ENCODE peak calls at places on chromosomes 4 and X, in six cellular contexts. One of them, this sample, is unnamed.

GRCh38 chr4:68655764-68656444 is 14.5 kb downstream of the UGT2B15 start:
- DNase-seq in CD8-positive, alpha-beta T cell: no peak
- DNase-seq in A549: no peak
- DNase-seq in omental fat pad: no peak
- DNase-seq in activated B cell treated with CpG ODN at 0.5 μM for 24 hours: no peak
- DNase-seq in kidney epithelial cell: peak
- DNase-seq in this sample: no peak

GRCh38 chr4:105162123-105162796 is 15.6 kb downstream of the TET2 start:
- DNase-seq in omental fat pad: no peak
- DNase-seq in kidney epithelial cell: no peak
- DNase-seq in activated B cell treated with CpG ODN at 0.5 μM for 24 hours: no peak
- DNase-seq in A549: no peak
- DNase-seq in CD8-positive, alpha-beta T cell: no peak
- DNase-seq in this sample: no peak

GRCh38 chrX:71941771-71942170 is 31.1 kb downstream of the NHSL2 start:
- DNase-seq in omental fat pad: no peak
- DNase-seq in kidney epithelial cell: no peak
- DNase-seq in A549: no peak
- DNase-seq in activated B cell treated with CpG ODN at 0.5 μM for 24 hours: no peak
- DNase-seq in CD8-positive, alpha-beta T cell: no peak
- DNase-seq in this sample: no peak

GRCh38 chr4:8260656-8261111 is 8.9 kb upstream of the HTRA3 start:
- DNase-seq in CD8-positive, alpha-beta T cell: no peak
- DNase-seq in A549: no peak
- DNase-seq in omental fat pad: no peak
- DNase-seq in kidney epithelial cell: no peak
- DNase-seq in activated B cell treated with CpG ODN at 0.5 μM for 24 hours: no peak
- DNase-seq in this sample: no peak

GRCh38 chr4:147683172-147683571 is 791 bp downstream of the PRMT9 start:
- DNase-seq in A549: no peak
- DNase-seq in kidney epithelial cell: no peak
- DNase-seq in activated B cell treated with CpG ODN at 0.5 μM for 24 hours: no peak
- DNase-seq in CD8-positive, alpha-beta T cell: no peak
- DNase-seq in omental fat pad: no peak
- DNase-seq in this sample: peak

GRCh38 chr4:56148428-56148827 is 199.7 kb downstream of the CEP135 start:
- DNase-seq in kidney epithelial cell: no peak
- DNase-seq in omental fat pad: no peak
- DNase-seq in CD8-positive, alpha-beta T cell: no peak
- DNase-seq in A549: no peak
- DNase-seq in activated B cell treated with CpG ODN at 0.5 μM for 24 hours: no peak
- DNase-seq in this sample: no peak

GRCh38 chr4:121676388-121677075 is 20.2 kb downstream of the ANXA5 start:
- DNase-seq in omental fat pad: no peak
- DNase-seq in CD8-positive, alpha-beta T cell: no peak
- DNase-seq in A549: no peak
- DNase-seq in kidney epithelial cell: no peak
- DNase-seq in activated B cell treated with CpG ODN at 0.5 μM for 24 hours: no peak
- DNase-seq in this sample: no peak

GRCh38 chrX:42276982-42277690 is 353.8 kb upstream of the CASK start:
- DNase-seq in activated B cell treated with CpG ODN at 0.5 μM for 24 hours: no peak
- DNase-seq in A549: no peak
- DNase-seq in omental fat pad: no peak
- DNase-seq in kidney epithelial cell: peak
- DNase-seq in CD8-positive, alpha-beta T cell: no peak
- DNase-seq in this sample: no peak

GRCh38 chr4:825969-826330 is at the start of gene CPLX1:
- DNase-seq in CD8-positive, alpha-beta T cell: no peak
- DNase-seq in A549: no peak
- DNase-seq in kidney epithelial cell: no peak
- DNase-seq in omental fat pad: no peak
- DNase-seq in activated B cell treated with CpG ODN at 0.5 μM for 24 hours: no peak
- DNase-seq in this sample: no peak

GRCh38 chr4:127400736-127401346 is 231.9 kb upstream of the INTU start:
- DNase-seq in activated B cell treated with CpG ODN at 0.5 μM for 24 hours: no peak
- DNase-seq in CD8-positive, alpha-beta T cell: no peak
- DNase-seq in A549: peak
- DNase-seq in kidney epithelial cell: peak
- DNase-seq in omental fat pad: no peak
- DNase-seq in this sample: no peak

GRCh38 chrX:20988118-20988517 is 386.1 kb upstream of the CNKSR2 start:
- DNase-seq in kidney epithelial cell: no peak
- DNase-seq in CD8-positive, alpha-beta T cell: no peak
- DNase-seq in activated B cell treated with CpG ODN at 0.5 μM for 24 hours: no peak
- DNase-seq in omental fat pad: no peak
- DNase-seq in A549: no peak
- DNase-seq in this sample: no peak

GRCh38 chr4:150817017-150817416 is 198.1 kb downstream of the LRBA start:
- DNase-seq in omental fat pad: no peak
- DNase-seq in A549: no peak
- DNase-seq in CD8-positive, alpha-beta T cell: no peak
- DNase-seq in kidney epithelial cell: no peak
- DNase-seq in activated B cell treated with CpG ODN at 0.5 μM for 24 hours: no peak
- DNase-seq in this sample: no peak

GRCh38 chr4:139633661-139634060 is 32.0 kb upstream of the MGST2 start:
- DNase-seq in A549: peak
- DNase-seq in CD8-positive, alpha-beta T cell: no peak
- DNase-seq in activated B cell treated with CpG ODN at 0.5 μM for 24 hours: no peak
- DNase-seq in kidney epithelial cell: no peak
- DNase-seq in omental fat pad: no peak
- DNase-seq in this sample: no peak

GRCh38 chr4:176084769-176085168 is 19.1 kb downstream of the WDR17 start:
- DNase-seq in CD8-positive, alpha-beta T cell: no peak
- DNase-seq in kidney epithelial cell: no peak
- DNase-seq in A549: no peak
- DNase-seq in activated B cell treated with CpG ODN at 0.5 μM for 24 hours: no peak
- DNase-seq in omental fat pad: no peak
- DNase-seq in this sample: no peak

GRCh38 chrX:47182106-47182700 is 11.4 kb upstream of the UBA1 start:
- DNase-seq in CD8-positive, alpha-beta T cell: no peak
- DNase-seq in activated B cell treated with CpG ODN at 0.5 μM for 24 hours: no peak
- DNase-seq in kidney epithelial cell: no peak
- DNase-seq in omental fat pad: no peak
- DNase-seq in A549: no peak
- DNase-seq in this sample: no peak

GRCh38 chr4:117064297-117064696 is 21.1 kb downstream of the TRAM1L1 start:
- DNase-seq in A549: no peak
- DNase-seq in kidney epithelial cell: peak
- DNase-seq in activated B cell treated with CpG ODN at 0.5 μM for 24 hours: no peak
- DNase-seq in CD8-positive, alpha-beta T cell: no peak
- DNase-seq in omental fat pad: no peak
- DNase-seq in this sample: no peak

GRCh38 chr4:102843938-102844337 is 16.6 kb upstream of the UBE2D3 start:
- DNase-seq in CD8-positive, alpha-beta T cell: no peak
- DNase-seq in omental fat pad: no peak
- DNase-seq in A549: no peak
- DNase-seq in activated B cell treated with CpG ODN at 0.5 μM for 24 hours: no peak
- DNase-seq in kidney epithelial cell: no peak
- DNase-seq in this sample: no peak

GRCh38 chr4:109631709-109632108 is 71.5 kb downstream of the CASP6 start:
- DNase-seq in CD8-positive, alpha-beta T cell: no peak
- DNase-seq in kidney epithelial cell: no peak
- DNase-seq in A549: peak
- DNase-seq in omental fat pad: no peak
- DNase-seq in activated B cell treated with CpG ODN at 0.5 μM for 24 hours: no peak
- DNase-seq in this sample: no peak

GRCh38 chr4:180164799-180165198 is 2078.4 kb upstream of the TENM3 start:
- DNase-seq in CD8-positive, alpha-beta T cell: no peak
- DNase-seq in omental fat pad: no peak
- DNase-seq in A549: no peak
- DNase-seq in activated B cell treated with CpG ODN at 0.5 μM for 24 hours: no peak
- DNase-seq in kidney epithelial cell: peak
- DNase-seq in this sample: no peak
- TF ChIP-seq CTCF in CD8-positive, alpha-beta T cell: no peak
- TF ChIP-seq CTCF in omental fat pad: no peak
- TF ChIP-seq CTCF in A549: no peak
- TF ChIP-seq CTCF in activated B cell treated with CpG ODN at 0.5 μM for 24 hours: no peak
- TF ChIP-seq CTCF in kidney epithelial cell: no peak
- TF ChIP-seq CTCF in this sample: no peak

GRCh38 chrX:5575407-5575806 is 653.3 kb downstream of the NLGN4X start:
- DNase-seq in omental fat pad: no peak
- DNase-seq in activated B cell treated with CpG ODN at 0.5 μM for 24 hours: no peak
- DNase-seq in kidney epithelial cell: no peak
- DNase-seq in CD8-positive, alpha-beta T cell: no peak
- DNase-seq in A549: no peak
- DNase-seq in this sample: no peak
- TF ChIP-seq CTCF in omental fat pad: no peak
- TF ChIP-seq CTCF in activated B cell treated with CpG ODN at 0.5 μM for 24 hours: no peak
- TF ChIP-seq CTCF in kidney epithelial cell: no peak
- TF ChIP-seq CTCF in CD8-positive, alpha-beta T cell: no peak
- TF ChIP-seq CTCF in A549: no peak
- TF ChIP-seq CTCF in this sample: no peak

DNA sequence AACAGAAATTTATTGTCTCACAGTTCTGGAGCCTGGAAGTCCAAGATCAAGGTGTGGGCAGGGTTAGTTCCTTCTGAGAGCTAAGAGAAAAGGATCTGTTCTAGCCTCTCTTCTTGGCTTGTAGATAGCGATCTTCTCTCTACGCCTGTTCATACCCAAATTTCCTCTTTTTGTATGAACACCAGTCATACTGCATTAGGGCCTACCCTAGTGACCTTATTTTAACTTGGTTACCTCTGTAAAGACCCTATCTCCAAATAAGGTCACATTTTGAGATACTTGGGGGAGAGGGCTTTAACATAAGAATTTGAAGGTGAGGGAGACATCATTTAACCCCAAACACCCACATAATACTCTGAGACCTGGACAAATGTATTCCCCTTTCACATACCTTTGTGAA is 55.6 kb upstream of the SPP1 start:
- DNase-seq in A549: no peak
- DNase-seq in kidney epithelial cell: no peak
- DNase-seq in CD8-positive, alpha-beta T cell: no peak
- DNase-seq in omental fat pad: no peak
- DNase-seq in activated B cell treated with CpG ODN at 0.5 μM for 24 hours: no peak
- DNase-seq in this sample: no peak
- TF ChIP-seq CTCF in A549: no peak
- TF ChIP-seq CTCF in kidney epithelial cell: no peak
- TF ChIP-seq CTCF in CD8-positive, alpha-beta T cell: no peak
- TF ChIP-seq CTCF in omental fat pad: no peak
- TF ChIP-seq CTCF in activated B cell treated with CpG ODN at 0.5 μM for 24 hours: no peak
- TF ChIP-seq CTCF in this sample: no peak

GRCh38 chr4:170091069-170091696 is 1.4 kb upstream of the AADAT start:
- DNase-seq in A549: no peak
- DNase-seq in CD8-positive, alpha-beta T cell: no peak
- DNase-seq in kidney epithelial cell: no peak
- DNase-seq in omental fat pad: no peak
- DNase-seq in activated B cell treated with CpG ODN at 0.5 μM for 24 hours: no peak
- DNase-seq in this sample: no peak

GRCh38 chr4:170089274-170089742 is 448 bp downstream of the AADAT start:
- DNase-seq in omental fat pad: no peak
- DNase-seq in activated B cell treated with CpG ODN at 0.5 μM for 24 hours: no peak
- DNase-seq in CD8-positive, alpha-beta T cell: no peak
- DNase-seq in kidney epithelial cell: no peak
- DNase-seq in A549: peak
- DNase-seq in this sample: no peak

GRCh38 chr4:170088686-170089085 is 1.1 kb downstream of the AADAT start:
- DNase-seq in omental fat pad: no peak
- DNase-seq in kidney epithelial cell: no peak
- DNase-seq in A549: no peak
- DNase-seq in CD8-positive, alpha-beta T cell: no peak
- DNase-seq in activated B cell treated with CpG ODN at 0.5 μM for 24 hours: no peak
- DNase-seq in this sample: no peak

GRCh38 chr4:170090667-170091052 is 904 bp upstream of the AADAT start:
- DNase-seq in omental fat pad: no peak
- DNase-seq in kidney epithelial cell: no peak
- DNase-seq in A549: no peak
- DNase-seq in activated B cell treated with CpG ODN at 0.5 μM for 24 hours: no peak
- DNase-seq in CD8-positive, alpha-beta T cell: no peak
- DNase-seq in this sample: no peak

DNA sequence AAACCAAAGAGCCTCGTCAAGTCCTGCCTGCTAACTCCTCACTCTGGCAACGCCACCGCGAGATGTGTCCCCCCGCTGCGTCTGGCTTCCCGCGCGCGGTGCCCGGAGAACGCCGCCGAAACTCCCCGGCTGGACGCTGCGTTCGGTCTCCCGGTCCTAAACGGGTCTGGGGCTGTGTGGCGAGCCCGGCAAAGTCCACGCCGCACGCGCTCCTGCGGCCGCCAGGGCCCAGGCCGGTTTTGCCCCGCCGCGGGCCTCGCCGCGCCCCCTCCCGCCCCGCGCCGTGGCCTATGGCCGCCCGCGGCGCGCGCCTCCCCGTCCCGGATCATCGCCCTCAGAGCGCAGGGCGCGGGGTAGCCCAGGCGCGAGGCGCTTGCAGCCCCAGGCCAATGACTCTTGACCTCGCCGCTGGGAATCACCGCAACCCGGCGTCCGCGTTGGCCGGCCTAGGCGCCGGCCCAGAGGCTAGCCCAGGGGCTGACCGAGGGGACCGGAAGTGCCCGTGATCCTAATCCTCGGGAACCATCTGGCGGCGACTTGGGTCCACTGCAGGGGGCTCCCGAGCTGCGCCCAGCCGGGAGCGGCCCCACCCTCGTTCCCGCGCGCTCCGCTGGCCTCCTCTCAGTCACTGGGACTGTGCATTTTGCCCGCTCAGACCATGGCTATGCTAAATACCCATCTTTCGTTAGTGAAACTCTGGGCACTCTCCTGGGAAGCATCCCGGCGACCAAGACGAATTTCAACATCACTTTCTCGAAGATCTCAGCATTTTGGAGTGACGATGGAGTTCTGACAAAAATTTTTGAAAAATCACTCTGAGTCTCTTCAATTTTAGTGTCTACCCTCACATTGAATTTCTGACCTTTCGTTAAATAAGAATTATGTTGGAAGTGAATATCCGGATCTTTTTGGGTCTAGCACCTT is at the start of gene AADAT:
- DNase-seq in omental fat pad: peak
- DNase-seq in A549: peak
- DNase-seq in kidney epithelial cell: no peak
- DNase-seq in CD8-positive, alpha-beta T cell: no peak
- DNase-seq in activated B cell treated with CpG ODN at 0.5 μM for 24 hours: no peak
- DNase-seq in this sample: no peak
- TF ChIP-seq CTCF in omental fat pad: no peak
- TF ChIP-seq CTCF in A549: peak
- TF ChIP-seq CTCF in kidney epithelial cell: peak
- TF ChIP-seq CTCF in CD8-positive, alpha-beta T cell: no peak
- TF ChIP-seq CTCF in activated B cell treated with CpG ODN at 0.5 μM for 24 hours: no peak
- TF ChIP-seq CTCF in this sample: peak